ENCODE peak calls at places on chromosomes 12 and 14, in six cellular contexts. R, J, E, D, N and H are unnamed samples.

GRCh38 chr12:90253674-90254181 is 545.1 kb upstream of the ATP2B1 start:
- DNase-seq in R (peak; percentile 75), J (peak; percentile 81), N (peak; percentile 33), D (peak; percentile 49), E (peak; percentile 58), H (peak; percentile 75)

GRCh38 chr12:13725049-13725448 is 256.4 kb downstream of the GRIN2B start:
- DNase-seq in J (no peak), E (no peak), N (no peak), D (no peak), R (no peak), H (no peak)

GRCh38 chr12:47141459-47141858 is 61.7 kb upstream of the AMIGO2 start:
- DNase-seq in E (no peak), R (no peak), D (no peak), N (no peak), J (no peak), H (no peak)

GRCh38 chr12:55922126-55922525 is 5.6 kb downstream of the PYM1 start:
- DNase-seq in E (no peak), N (no peak), D (no peak), J (no peak), R (no peak), H (no peak)

GRCh38 chr14:93073833-93074769 is 41.6 kb downstream of the ITPK1 start:
- DNase-seq in N (no peak), E (no peak), J (peak; percentile 41), D (no peak), R (no peak), H (no peak)

GRCh38 chr14:69105326-69105725 is 47.6 kb downstream of the DCAF5 start:
- DNase-seq in D (no peak), R (no peak), J (no peak), N (no peak), E (no peak), H (no peak)

GRCh38 chr12:76284816-76285750 is 63.1 kb downstream of the BBS10 start:
- DNase-seq in D (peak; percentile 27), J (no peak), N (no peak), E (peak; percentile 47), R (no peak), H (no peak)

GRCh38 chr14:54702014-54702491 is 135.1 kb downstream of the SAMD4A start:
- DNase-seq in D (no peak), R (no peak), E (no peak), N (no peak), J (no peak), H (no peak)

GRCh38 chr14:38357557-38357956 is 101.7 kb upstream of the CLEC14A start:
- DNase-seq in E (peak; percentile 65), N (no peak), J (no peak), D (no peak), R (no peak), H (peak; percentile 1)

GRCh38 chr14:71328183-71328582 is 420.9 kb downstream of the PCNX1 start:
- DNase-seq in D (no peak), N (no peak), E (no peak), J (no peak), R (no peak), H (no peak)

DNA sequence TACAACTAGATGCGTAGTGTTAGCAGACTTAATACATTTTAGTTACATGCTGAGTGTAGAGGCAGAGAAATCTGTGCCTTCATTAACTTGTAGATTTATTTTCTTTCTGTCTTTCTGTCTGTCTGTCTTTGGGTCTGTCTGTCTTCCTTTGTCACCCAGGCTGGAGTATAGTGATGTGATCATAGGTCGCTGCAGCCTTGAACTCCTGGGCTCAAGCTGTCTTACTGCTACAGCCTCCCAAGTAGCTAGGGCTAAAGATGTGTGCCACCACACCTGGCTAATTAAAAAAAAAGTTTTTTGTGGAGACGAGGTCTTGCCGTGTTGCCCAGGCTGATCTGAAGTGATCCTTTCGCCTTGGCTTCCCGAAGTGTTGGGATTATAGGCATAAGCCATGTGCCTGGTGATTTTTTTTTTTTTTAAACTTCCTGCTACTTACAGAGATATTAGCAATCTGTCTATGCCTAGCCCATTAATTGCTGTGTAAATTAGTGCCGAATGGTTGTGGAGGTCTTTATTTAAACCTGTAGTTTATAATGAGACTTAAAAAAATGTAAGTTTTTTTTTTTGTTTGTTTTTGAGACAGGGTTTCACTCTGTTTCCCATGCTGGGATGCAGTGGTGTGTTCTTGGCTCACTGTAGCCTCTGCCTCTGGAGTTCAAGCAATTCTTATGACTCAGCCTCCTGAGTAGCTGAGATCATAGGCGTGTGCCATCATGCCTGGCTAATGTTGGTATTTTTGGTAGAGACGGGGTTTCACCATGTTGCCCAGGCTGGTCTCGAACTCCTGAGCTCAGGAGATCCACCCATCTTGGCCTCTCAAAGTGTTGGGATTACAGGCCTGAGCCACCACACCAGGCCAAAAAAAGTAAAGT is 22.8 kb downstream of the ERC1 start:
- DNase-seq in J (peak; percentile 12), D (peak; percentile 13), R (no peak), E (peak; percentile 45), N (no peak), H (no peak)
- H3K27ac ChIP-seq in J (no peak overlapping the region), D (peak overlapping the region; percentile 36), R (no peak overlapping the region), E (peak overlapping the region; percentile 59), N (no peak overlapping the region), H (no peak overlapping the region)

DNA sequence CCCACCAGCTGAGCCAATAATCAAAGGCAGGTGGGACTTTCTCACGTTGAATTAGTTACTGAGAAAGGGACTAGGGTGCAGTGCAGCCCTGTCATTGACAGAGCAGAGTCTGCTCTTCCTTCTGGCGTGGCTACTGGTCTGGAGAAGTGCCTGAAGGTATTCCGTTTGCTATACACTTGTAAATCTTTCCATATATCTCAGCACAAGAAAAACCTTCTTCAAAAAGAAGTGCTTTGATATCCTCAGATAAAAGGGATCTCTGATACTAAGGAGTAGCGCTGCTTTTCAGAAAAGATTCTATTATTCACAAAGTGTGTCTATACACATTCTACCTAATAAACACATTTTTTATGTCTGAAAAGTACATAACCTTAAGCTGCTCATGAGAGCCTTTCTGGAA is 91.4 kb downstream of the KCNK10 start:
- DNase-seq in J (no peak), D (no peak), E (no peak), R (no peak), N (no peak), H (no peak)
- H3K27ac ChIP-seq in J (no peak overlapping the region), D (no peak overlapping the region), E (no peak overlapping the region), R (no peak overlapping the region), N (no peak overlapping the region), H (no peak overlapping the region)

GRCh38 chr12:89167986-89168385 is 184.3 kb downstream of the DUSP6 start:
- DNase-seq in E (no peak), N (no peak), J (no peak), R (no peak), D (no peak), H (no peak)
- H3K27ac ChIP-seq in E (no peak overlapping the region), N (no peak overlapping the region), J (no peak overlapping the region), R (peak overlapping the region; percentile 4), D (no peak overlapping the region), H (no peak overlapping the region)

GRCh38 chr12:68349083-68349700 is 17.0 kb upstream of the MDM1 start:
- DNase-seq in J (no peak), N (no peak), D (no peak), R (no peak), E (no peak), H (no peak)
- H3K27ac ChIP-seq in J (no peak overlapping the region), N (no peak overlapping the region), D (no peak overlapping the region), R (peak overlapping the region; percentile 34), E (no peak overlapping the region), H (no peak overlapping the region)

GRCh38 chr14:73802431-73803188 is 49.0 kb upstream of the PTGR2 start:
- DNase-seq in J (no peak), N (no peak), D (peak; percentile 66), R (peak; percentile 70), E (no peak), H (peak; percentile 97)
- H3K27ac ChIP-seq in J (no peak overlapping the region), N (no peak overlapping the region), D (peak overlapping the region; percentile 64), R (peak overlapping the region; percentile 78), E (no peak overlapping the region), H (peak overlapping the region; percentile 76)

DNA sequence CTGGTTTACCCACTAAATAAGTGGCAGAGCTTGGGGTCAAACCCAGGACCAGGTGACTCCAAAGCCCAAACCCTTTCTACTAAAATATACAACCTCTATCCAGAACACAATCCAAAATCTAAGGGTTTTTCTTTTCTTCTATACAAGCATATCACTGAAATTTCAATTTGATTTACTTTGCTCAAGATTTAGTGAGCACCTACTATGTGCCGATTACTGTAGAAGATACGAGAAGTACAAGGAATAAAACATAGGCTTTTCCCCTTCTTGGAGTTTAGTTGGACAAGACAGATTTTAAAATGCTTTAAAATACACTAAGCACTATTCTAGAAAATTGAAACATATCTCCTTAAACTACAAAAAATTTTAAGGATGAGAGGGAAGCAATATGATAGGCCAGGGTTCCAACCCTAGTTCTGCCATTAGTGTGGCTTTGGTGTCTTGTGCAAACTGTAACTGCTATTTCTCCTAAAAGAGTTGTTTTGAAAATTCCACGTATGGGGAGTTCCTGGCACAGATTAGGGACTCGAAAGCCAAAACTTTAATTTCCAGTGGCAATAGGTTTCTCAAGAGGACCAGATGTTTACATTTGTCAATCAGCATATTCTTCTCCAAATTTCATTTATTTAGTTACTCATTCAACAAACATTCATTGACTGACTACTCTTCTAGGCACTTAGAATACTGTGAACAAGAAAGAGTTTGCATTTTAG is 2.6 kb downstream of the L3HYPDH start:
- DNase-seq in N (no peak), J (no peak), E (no peak), R (no peak), D (no peak), H (no peak)
- H3K27ac ChIP-seq in N (no peak overlapping the region), J (peak overlapping the region; percentile 92), E (peak overlapping the region; percentile 98), R (peak overlapping the region; percentile 98), D (no peak overlapping the region), H (no peak overlapping the region)

GRCh38 chr12:125079084-125079483 is 13.8 kb downstream of the AACS start:
- DNase-seq in N (no peak), E (no peak), R (no peak), D (no peak), J (no peak), H (no peak)
- H3K27ac ChIP-seq in N (no peak overlapping the region), E (no peak overlapping the region), R (no peak overlapping the region), D (peak overlapping the region; percentile 81), J (no peak overlapping the region), H (no peak overlapping the region)

GRCh38 chr12:16016748-16017147 is 105.6 kb downstream of the DERA start:
- DNase-seq in J (no peak), D (no peak), N (no peak), E (no peak), R (no peak), H (no peak)
- H3K27ac ChIP-seq in J (no peak overlapping the region), D (no peak overlapping the region), N (no peak overlapping the region), E (no peak overlapping the region), R (no peak overlapping the region), H (no peak overlapping the region)